ENCODE peak calls at places on chromosomes 11 and 22, in ten cellular contexts. H is RCC 7860; Z is activated T-cell treated with anti-CD3 and anti-CD28 coated beads, Interleukin-2, amount 50 U/mL, for 72 hours; P is HT-29; A is H9; M is HT1080; E is activated naive CD4-positive, alpha-beta T cell treated with Interleukin-2 at 50 U/mL for 16 hours; U is CD8-positive, alpha-beta T cell; S is GF-D8; J is GDM1. L is an unnamed sample.
A peak's percentile ranks its signal among the peaks of the same experiment; 100 is the strongest.

GRCh38 chr11:82930229-82930628 is 28.7 kb downstream of the DDIAS start:
- DNase-seq in H (no peak), Z (no peak), P (no peak), A (no peak), M (no peak), E (no peak), U (no peak), S (no peak), J (no peak), L (no peak)

GRCh38 chr11:45180158-45180887 is 33.9 kb downstream of the PRDM11 start:
- DNase-seq in H (peak; percentile 47), Z (peak; percentile 22), P (peak; percentile 58), A (peak; percentile 67), M (peak; percentile 11), E (no peak), U (no peak), S (no peak), J (no peak), L (no peak)

GRCh38 chr22:19886605-19887250 is 32.1 kb upstream of the GNB1L start:
- DNase-seq in H (peak; percentile 7), Z (no peak), P (no peak), A (no peak), M (peak; percentile 33), E (no peak), U (peak; percentile 63), S (peak; percentile 99), J (peak; percentile 41), L (no peak)

GRCh38 chr11:47523491-47524199 is 29.3 kb downstream of the CELF1 start:
- DNase-seq in H (peak; percentile 53), Z (peak; percentile 32), P (peak; percentile 56), A (no peak), M (peak; percentile 86), E (peak; percentile 28), U (peak; percentile 67), S (no peak), J (no peak), L (no peak)

GRCh38 chr11:41201156-41201555 is 258.3 kb downstream of the LRRC4C start:
- DNase-seq in H (peak; percentile 38), Z (peak; percentile 6), P (peak; percentile 76), A (peak; percentile 54), M (peak; percentile 31), E (no peak), U (no peak), S (no peak), J (no peak), L (peak; percentile 41)

GRCh38 chr11:125270711-125271110 is 106.2 kb downstream of the PKNOX2 start:
- DNase-seq in H (no peak), Z (no peak), P (no peak), A (no peak), M (no peak), E (no peak), U (no peak), S (no peak), J (no peak), L (no peak)

GRCh38 chr11:86370171-86370570 is 4.5 kb upstream of the CCDC81 start:
- DNase-seq in H (no peak), Z (no peak), P (no peak), A (no peak), M (no peak), E (no peak), U (no peak), S (no peak), J (no peak), L (no peak)

GRCh38 chr11:8593935-8594909 is at the start of gene STK33:
- DNase-seq in H (peak; percentile 13), Z (peak; percentile 71), P (no peak), A (peak; percentile 86), M (peak; percentile 82), E (peak; percentile 7), U (no peak), S (no peak), J (no peak), L (no peak)

GRCh38 chr11:77039491-77040400 is 5.5 kb downstream of the B3GNT6 start:
- DNase-seq in H (no peak), Z (peak; percentile 37), P (peak; percentile 43), A (peak; percentile 79), M (no peak), E (peak; percentile 10), U (no peak), S (no peak), J (no peak), L (no peak)

GRCh38 chr11:32949739-32950138 is 57.1 kb downstream of the QSER1 start:
- DNase-seq in H (no peak), Z (no peak), P (no peak), A (no peak), M (no peak), E (no peak), U (no peak), S (no peak), J (no peak), L (no peak)

GRCh38 chr11:20355221-20356219 is 8.0 kb upstream of the HTATIP2 start:
- DNase-seq in H (no peak), Z (peak; percentile 42), P (peak; percentile 68), A (peak; percentile 42), M (peak; percentile 54), E (peak; percentile 35), U (peak; percentile 31), S (no peak), J (no peak), L (peak; percentile 22)

GRCh38 chr22:44583854-44584253 is 85.8 kb upstream of the RTL6 start:
- DNase-seq in H (no peak), Z (no peak), P (no peak), A (peak; percentile 51), M (no peak), E (no peak), U (no peak), S (no peak), J (no peak), L (no peak)

GRCh38 chr11:15941206-15941770 is 415.1 kb downstream of the SOX6 start:
- DNase-seq in H (no peak), Z (peak; percentile 20), P (no peak), A (peak; percentile 87), M (no peak), E (no peak), U (no peak), S (no peak), J (no peak), L (peak; percentile 57)

GRCh38 chr11:443542-444199 is 1.9 kb upstream of the ANO9 start:
- DNase-seq in H (no peak), Z (no peak), P (peak; percentile 29), A (no peak), M (peak; percentile 76), E (no peak), U (no peak), S (no peak), J (no peak), L (no peak)

GRCh38 chr22:40396882-40397281 is 26.5 kb downstream of the SGSM3 start:
- DNase-seq in H (no peak), Z (no peak), P (peak; percentile 94), A (peak; percentile 68), M (peak; percentile 70), E (no peak), U (no peak), S (no peak), J (no peak), L (peak; percentile 35)

GRCh38 chr11:2804189-2804588 is 81.4 kb downstream of the CDKN1C start:
- DNase-seq in H (no peak), Z (no peak), P (no peak), A (peak; percentile 10), M (no peak), E (no peak), U (no peak), S (no peak), J (no peak), L (no peak)

GRCh38 chr22:38262051-38262795 is 10.6 kb downstream of the TMEM184B start:
- DNase-seq in H (no peak), Z (peak; percentile 59), P (peak; percentile 40), A (peak; percentile 77), M (no peak), E (peak; percentile 55), U (peak; percentile 42), S (no peak), J (no peak), L (no peak)

GRCh38 chr22:32661296-32661695 is 140.2 kb upstream of the TIMP3 start:
- DNase-seq in H (peak; percentile 30), Z (no peak), P (no peak), A (no peak), M (peak; percentile 98), E (no peak), U (no peak), S (no peak), J (no peak), L (no peak)

GRCh38 chr11:78753297-78753696 is 178.6 kb upstream of the NARS2 start:
- DNase-seq in H (no peak), Z (no peak), P (no peak), A (no peak), M (no peak), E (no peak), U (no peak), S (no peak), J (no peak), L (no peak)

GRCh38 chr11:2275334-2276279 is 5.2 kb upstream of the ASCL2 start:
- DNase-seq in H (no peak), Z (no peak), P (no peak), A (no peak), M (no peak), E (no peak), U (no peak), S (no peak), J (no peak), L (no peak)

GRCh38 chr11:96094156-96094555 is 170.2 kb upstream of the MTMR2 start:
- DNase-seq in H (no peak), Z (no peak), P (no peak), A (no peak), M (no peak), E (no peak), U (no peak), S (no peak), J (no peak), L (no peak)

GRCh38 chr11:131043251-131043650 is 127.0 kb upstream of the SNX19 start:
- DNase-seq in H (no peak), Z (no peak), P (no peak), A (no peak), M (no peak), E (no peak), U (no peak), S (no peak), J (no peak), L (no peak)

GRCh38 chr11:8963569-8964323 is 496 bp downstream of the TMEM9B start:
- DNase-seq in H (peak; percentile 40), Z (peak; percentile 85), P (peak; percentile 91), A (peak; percentile 91), M (no peak), E (peak; percentile 81), U (peak; percentile 79), S (no peak), J (peak; percentile 77), L (peak; percentile 66)

GRCh38 chr11:8360086-8360828 is 96.6 kb upstream of the LMO1 start:
- DNase-seq in H (no peak), Z (no peak), P (no peak), A (no peak), M (no peak), E (no peak), U (no peak), S (no peak), J (no peak), L (no peak)

GRCh38 chr11:11279956-11280689 is 72.9 kb downstream of the CSNK2A3 start:
- DNase-seq in H (no peak), Z (no peak), P (no peak), A (peak; percentile 53), M (peak; percentile 73), E (no peak), U (no peak), S (no peak), J (no peak), L (no peak)

GRCh38 chr11:1776331-1776851 is 12.7 kb upstream of the CTSD start:
- DNase-seq in H (no peak), Z (no peak), P (no peak), A (no peak), M (no peak), E (no peak), U (no peak), S (no peak), J (no peak), L (no peak)